ENCODE peak calls at places on chromosomes 3 and 15, in five cellular contexts. O is body of pancreas, Q is cardiac muscle cell, X is Peyer's patch, R is uterus. D is an unnamed sample.

GRCh38 chr3:55968331-55968730 is 481.2 kb upstream of the WNT5A start:
- DNase-seq in O (no peak), Q (peak; percentile 2), R (no peak), X (no peak), D (no peak)

GRCh38 chr15:71812966-71813722 is 2.8 kb downstream of the NR2E3 start:
- DNase-seq in O (no peak), Q (no peak), R (no peak), X (no peak), D (no peak)

GRCh38 chr3:37862712-37863551 is 1.3 kb downstream of the CTDSPL start:
- DNase-seq in R (no peak), X (no peak), O (no peak), Q (peak; percentile 47), D (peak; percentile 25)

GRCh38 chr3:141929341-141929995 is 53.0 kb downstream of the ATP1B3 start:
- DNase-seq in Q (no peak), X (peak; percentile 29), O (no peak), R (no peak), D (no peak)

GRCh38 chr3:130894130-130894872 is 417 bp downstream of the ATP2C1 start:
- DNase-seq in O (peak; percentile 27), X (peak; percentile 69), Q (peak; percentile 23), R (peak; percentile 42), D (peak; percentile 38)

GRCh38 chr3:21752749-21753347 is 1.8 kb upstream of the ZNF385D start:
- DNase-seq in Q (peak; percentile 73), X (no peak), O (peak; percentile 14), R (no peak), D (no peak)

GRCh38 chr3:16514021-16514700 is 662 bp upstream of the RFTN1 start:
- DNase-seq in R (no peak), Q (no peak), X (no peak), O (no peak), D (no peak)

GRCh38 chr15:68114356-68114755 is 60.2 kb downstream of the PIAS1 start:
- DNase-seq in O (no peak), Q (peak; percentile 33), R (no peak), X (no peak), D (peak; percentile 25)

GRCh38 chr15:60590935-60591490 is 112.1 kb upstream of the ICE2 start:
- DNase-seq in R (peak; percentile 54), X (peak; percentile 71), O (peak; percentile 76), Q (peak; percentile 43), D (peak; percentile 49)

GRCh38 chr3:157782236-157782635 is 279.0 kb upstream of the VEPH1 start:
- DNase-seq in R (no peak), Q (peak; percentile 29), X (no peak), O (no peak), D (no peak)

GRCh38 chr3:12270976-12271375 is 17.9 kb upstream of the PPARG start:
- DNase-seq in X (no peak), R (no peak), Q (no peak), O (no peak), D (no peak)

GRCh38 chr3:82055792-82056191 is 294.3 kb upstream of the GBE1 start:
- DNase-seq in O (no peak), R (no peak), X (no peak), Q (no peak), D (no peak)

GRCh38 chr3:144942093-144942492 is 970.5 kb downstream of the DIPK2A start:
- DNase-seq in X (no peak), Q (no peak), R (no peak), O (no peak), D (no peak)

GRCh38 chr3:55720614-55721013 is 233.5 kb upstream of the WNT5A start:
- DNase-seq in X (no peak), O (no peak), Q (peak; percentile 23), R (no peak), D (no peak)

DNA sequence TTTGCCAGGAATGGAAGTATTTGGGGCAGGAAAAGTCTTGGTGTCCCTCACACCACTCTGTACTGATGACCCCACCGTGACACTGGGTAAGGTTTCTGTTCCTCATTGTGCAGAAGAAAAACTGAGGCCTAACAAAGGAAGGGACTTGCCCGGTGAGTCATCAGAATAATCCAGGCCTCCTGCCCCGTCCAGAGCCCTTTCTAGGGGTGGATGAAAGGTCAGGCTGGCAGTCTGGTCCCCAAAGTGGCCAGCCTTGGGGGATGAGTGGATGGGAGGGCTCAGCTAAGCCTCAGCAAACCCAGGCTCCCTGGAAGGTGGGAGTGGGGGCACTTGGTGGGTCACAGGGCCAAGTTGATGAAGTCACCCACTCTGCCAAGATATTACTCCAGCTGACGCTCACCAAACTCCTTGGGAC is 2.3 kb upstream of the DNAH1 start:
- DNase-seq in Q (peak; percentile 30), X (peak; percentile 74), O (peak; percentile 54), R (no peak), D (no peak)
- H3K27ac ChIP-seq in Q (no peak overlapping the region), X (peak overlapping the region; percentile 39), O (peak overlapping the region; percentile 13), R (no peak overlapping the region), D (no peak overlapping the region)

GRCh38 chr3:186125118-186125517 is 16.2 kb upstream of the ETV5 start:
- DNase-seq in R (no peak), X (no peak), O (no peak), Q (no peak), D (no peak)

GRCh38 chr3:186129206-186129605 is 20.3 kb upstream of the ETV5 start:
- DNase-seq in O (no peak), Q (no peak), X (no peak), R (no peak), D (no peak)

GRCh38 chr3:186124618-186125017 is 15.7 kb upstream of the ETV5 start:
- DNase-seq in Q (no peak), O (peak; percentile 64), R (no peak), X (no peak), D (no peak)

GRCh38 chr3:186127463-186127862 is 18.6 kb upstream of the ETV5 start:
- DNase-seq in O (no peak), R (no peak), Q (no peak), X (no peak), D (no peak)

GRCh38 chr3:186128158-186128557 is 19.3 kb upstream of the ETV5 start:
- DNase-seq in Q (no peak), X (no peak), O (no peak), R (no peak), D (no peak)
- H3K4me3 ChIP-seq in Q (no peak overlapping the region), X (no peak overlapping the region), O (no peak overlapping the region), R (no peak overlapping the region), D (no peak overlapping the region)

GRCh38 chr3:159854500-159855124 is 134.0 kb upstream of the IL12A start:
- DNase-seq in R (no peak), O (no peak), Q (peak; percentile 80), X (no peak), D (no peak)

GRCh38 chr3:159853506-159853864 is 135.2 kb upstream of the IL12A start:
- DNase-seq in R (no peak), O (no peak), X (no peak), Q (no peak), D (no peak)

GRCh38 chr3:159850481-159850880 is 138.2 kb upstream of the IL12A start:
- DNase-seq in R (no peak), Q (no peak), O (no peak), X (no peak), D (no peak)

GRCh38 chr3:159852256-159852655 is 136.4 kb upstream of the IL12A start:
- DNase-seq in O (no peak), R (no peak), Q (no peak), X (no peak), D (no peak)

GRCh38 chr3:159852821-159853505 is 135.7 kb upstream of the IL12A start:
- DNase-seq in Q (peak; percentile 57), R (peak; percentile 36), O (no peak), X (no peak), D (no peak)
- H3K27ac ChIP-seq in Q (peak overlapping the region; percentile 98), R (peak overlapping the region; percentile 89), O (no peak overlapping the region), X (peak overlapping the region; percentile 70), D (no peak overlapping the region)

GRCh38 chr3:182683335-182684257 is 109.7 kb upstream of the ATP11B start:
- DNase-seq in X (peak; percentile 87), R (peak; percentile 48), O (peak; percentile 71), Q (peak; percentile 79), D (peak; percentile 68)
- H3K4me3 ChIP-seq in X (no peak overlapping the region), R (peak overlapping the region; percentile 41), O (no peak overlapping the region), Q (no peak overlapping the region), D (no peak overlapping the region)

DNA sequence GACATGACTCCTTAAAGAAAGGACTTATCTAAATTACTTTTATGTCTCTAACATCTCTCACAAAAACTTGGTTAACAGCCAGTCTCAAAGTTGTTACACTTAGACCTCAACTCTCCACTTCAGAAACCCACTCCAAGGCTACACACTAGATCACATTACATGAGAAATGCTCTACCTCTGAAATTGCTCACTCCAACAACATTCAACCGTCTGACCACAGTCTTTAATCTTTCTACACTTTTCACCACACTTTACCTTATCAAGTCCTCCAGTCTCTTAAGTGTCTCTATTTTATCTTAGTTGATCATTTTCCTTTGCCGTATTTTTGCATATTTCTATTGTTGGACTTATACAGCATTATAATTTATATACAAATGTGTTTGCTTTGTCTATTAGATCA is 5.8 kb downstream of the SLC12A6 start:
- DNase-seq in R (no peak), X (no peak), O (no peak), Q (no peak), D (no peak)
- H3K27ac ChIP-seq in R (no peak overlapping the region), X (no peak overlapping the region), O (no peak overlapping the region), Q (peak overlapping the region; percentile 65), D (no peak overlapping the region)

GRCh38 chr3:4979401-4980228 is at the start of gene BHLHE40:
- DNase-seq in X (peak; percentile 63), O (peak; percentile 47), Q (peak; percentile 53), R (no peak), D (peak; percentile 26)

GRCh38 chr3:4982773-4983738 is 3.8 kb downstream of the BHLHE40 start:
- DNase-seq in Q (no peak), O (peak; percentile 22), X (no peak), R (no peak), D (no peak)

GRCh38 chr3:4980229-4981159 is 1.3 kb downstream of the BHLHE40 start:
- DNase-seq in Q (peak; percentile 97), X (peak; percentile 96), O (peak; percentile 94), R (peak; percentile 95), D (peak; percentile 89)

GRCh38 chr3:4981688-4982494 is 2.7 kb downstream of the BHLHE40 start:
- DNase-seq in X (no peak), Q (peak; percentile 81), R (no peak), O (peak; percentile 81), D (peak; percentile 64)

DNA sequence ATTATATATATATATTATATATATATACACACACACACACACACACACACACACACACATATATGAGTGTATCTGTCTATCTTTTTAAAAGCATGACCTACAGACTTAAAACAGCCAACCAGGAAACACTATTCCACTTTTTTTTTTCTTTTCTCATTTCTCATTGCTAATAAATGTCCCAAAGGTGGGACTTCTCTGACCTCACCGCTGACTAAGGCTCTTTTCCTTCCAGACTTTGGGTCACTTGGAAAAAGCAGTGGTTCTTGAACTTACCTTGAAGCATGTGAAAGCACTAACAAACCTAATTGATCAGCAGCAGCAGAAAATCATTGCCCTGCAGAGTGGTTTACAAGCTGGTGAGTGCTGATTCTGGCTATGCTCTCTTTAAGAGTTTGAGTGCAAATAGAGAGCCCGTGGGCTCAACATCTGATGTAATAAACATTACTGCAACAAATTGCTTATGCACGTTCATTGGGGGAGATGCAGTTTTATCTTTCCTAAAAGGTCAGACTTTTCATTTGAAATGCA is 2.0 kb downstream of the BHLHE40 start:
- DNase-seq in X (no peak), R (no peak), Q (peak; percentile 43), O (peak; percentile 23), D (peak; percentile 44)
- H3K4me3 ChIP-seq in X (peak overlapping the region; percentile 86), R (peak overlapping the region; percentile 72), Q (peak overlapping the region; percentile 67), O (no peak overlapping the region), D (peak overlapping the region; percentile 32)